ENCODE peak calls at places on chromosomes 12 and 14, in eight cellular contexts. O, F, S, L, K, Y, J and G are unnamed samples. For H3K27me3 and H3K9me3, the result is how much of the 10 kb centered on the place peaks cover.

GRCh38 chr14:55881577-55882241 is 236.5 kb upstream of the PELI2 start:
- DNase-seq in O (no peak), F (no peak), S (no peak), L (no peak), K (no peak), Y (no peak), J (no peak), G (no peak)

GRCh38 chr12:107749094-107749493 is 11.8 kb downstream of the PRDM4 start:
- DNase-seq in O (no peak), F (no peak), S (no peak), L (no peak), K (no peak), Y (no peak), J (no peak), G (no peak)

GRCh38 chr14:51789631-51790030 is 70.8 kb upstream of the GNG2 start:
- DNase-seq in O (no peak), F (no peak), S (no peak), L (no peak), K (no peak), Y (no peak), J (no peak), G (no peak)

GRCh38 chr12:26287666-26288408 is 92.5 kb downstream of the SSPN start:
- DNase-seq in O (no peak), F (peak), S (no peak), L (no peak), K (no peak), Y (peak), J (peak), G (no peak)

GRCh38 chr14:60196291-60196690 is 31.1 kb upstream of the DHRS7 start:
- DNase-seq in O (no peak), F (no peak), S (no peak), L (no peak), K (no peak), Y (no peak), J (no peak), G (no peak)

GRCh38 chr12:111792155-111792876 is 25.6 kb downstream of the ALDH2 start:
- DNase-seq in O (no peak), F (peak), S (peak), L (peak), K (peak), Y (peak), J (peak), G (no peak)

GRCh38 chr12:132178801-132179401 is 34.6 kb downstream of the NOC4L start:
- DNase-seq in O (no peak), F (no peak), S (no peak), L (no peak), K (no peak), Y (no peak), J (peak), G (peak)

GRCh38 chr12:14654842-14655241 is 41.6 kb downstream of the GUCY2C start:
- DNase-seq in O (no peak), F (no peak), S (no peak), L (no peak), K (no peak), Y (no peak), J (no peak), G (no peak)

GRCh38 chr12:70598467-70599194 is 38.6 kb downstream of the PTPRB start:
- DNase-seq in O (no peak), F (peak), S (no peak), L (no peak), K (no peak), Y (no peak), J (no peak), G (no peak)

GRCh38 chr14:32307881-32308582 is 21.1 kb upstream of the AKAP6 start:
- DNase-seq in O (no peak), F (no peak), S (no peak), L (no peak), K (no peak), Y (no peak), J (no peak), G (no peak)

GRCh38 chr12:70722584-70723343 is 85.5 kb upstream of the PTPRB start:
- DNase-seq in O (no peak), F (peak), S (no peak), L (no peak), K (no peak), Y (no peak), J (no peak), G (no peak)

DNA sequence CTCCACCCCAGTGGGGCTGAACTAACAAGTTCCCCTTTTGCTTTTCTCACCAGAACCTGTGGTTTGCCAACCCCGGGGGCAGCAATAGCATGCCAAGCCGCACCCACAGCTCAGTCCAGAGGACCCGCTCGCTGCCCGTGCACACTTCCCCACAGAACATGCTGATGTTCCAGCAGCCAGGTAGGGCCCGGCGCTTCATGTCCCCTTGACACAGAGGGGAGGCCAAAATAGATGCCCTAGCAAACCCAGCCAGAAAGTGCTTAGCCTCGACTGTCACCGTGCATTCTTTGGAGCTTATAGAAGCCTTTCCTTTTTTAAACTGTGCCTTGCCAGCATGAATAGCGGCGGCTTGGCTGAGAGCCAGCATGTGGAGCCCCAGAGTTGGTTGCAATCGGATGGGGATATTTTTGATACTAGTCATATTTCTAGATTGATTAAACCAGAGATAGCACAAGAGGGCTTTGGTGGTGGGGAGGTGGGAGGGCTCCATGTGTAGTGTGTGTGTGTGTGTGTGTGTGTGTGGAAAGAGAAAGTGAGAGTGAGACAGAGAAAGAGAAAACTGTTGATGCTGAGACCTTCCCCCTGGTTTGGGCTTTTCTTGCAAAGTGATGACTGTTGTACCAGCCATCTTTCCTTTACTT is 126.1 kb downstream of the GCH1 start:
- DNase-seq in O (no peak), F (peak), S (no peak), L (no peak), K (peak), Y (peak), J (peak), G (peak)
- H3K27ac ChIP-seq in O (no peak), F (peak), S (no peak), L (no peak), K (no peak), Y (peak), J (peak), G (no peak)

DNA sequence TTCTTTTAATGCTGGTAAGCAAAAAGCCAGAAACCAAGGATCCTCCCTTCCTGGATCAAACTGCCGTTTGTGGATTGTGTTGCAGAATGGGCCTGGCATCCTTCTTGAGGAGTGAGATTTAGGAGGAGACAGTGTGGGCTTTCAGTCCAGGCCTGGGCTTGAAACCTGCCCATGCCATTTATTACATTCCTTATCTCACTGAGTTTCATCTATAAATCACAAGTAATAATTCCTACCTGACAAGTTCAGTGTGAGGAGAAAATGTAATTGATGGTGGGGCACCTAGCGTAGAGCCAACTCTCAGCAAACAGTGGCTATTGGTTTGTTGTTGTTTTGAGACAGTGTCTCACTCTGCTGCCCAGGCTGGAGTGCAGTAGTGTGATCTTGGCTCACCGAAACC is 126.3 kb downstream of the SLC35F4 start:
- DNase-seq in O (no peak), F (no peak), S (no peak), L (no peak), K (no peak), Y (no peak), J (no peak), G (no peak)
- H3K27me3 ChIP-seq in O (under half), F (under half), S (under half), L (under half), K (under half), Y (under half), J (under half), G (under half)

GRCh38 chr14:97281741-97282140 is 484.6 kb downstream of the VRK1 start:
- DNase-seq in O (no peak), F (no peak), S (no peak), L (no peak), K (no peak), Y (no peak), J (no peak), G (no peak)
- H3K9me3 ChIP-seq in O (under half), F (under half), S (under half), L (under half), K (under half), Y (under half), J (under half), G (under half)

GRCh38 chr12:117408161-117408791 is 46.9 kb upstream of the NOS1 start:
- DNase-seq in O (no peak), F (peak), S (no peak), L (peak), K (no peak), Y (no peak), J (peak), G (no peak)

GRCh38 chr12:117417004-117417403 is 55.6 kb upstream of the NOS1 start:
- DNase-seq in O (no peak), F (no peak), S (no peak), L (no peak), K (no peak), Y (no peak), J (no peak), G (no peak)

GRCh38 chr12:117409286-117409685 is 47.9 kb upstream of the NOS1 start:
- DNase-seq in O (no peak), F (no peak), S (no peak), L (no peak), K (no peak), Y (no peak), J (no peak), G (no peak)

GRCh38 chr12:117412465-117413190 is 51.2 kb upstream of the NOS1 start:
- DNase-seq in O (no peak), F (peak), S (no peak), L (no peak), K (no peak), Y (peak), J (peak), G (no peak)
- H3K27ac ChIP-seq in O (no peak), F (no peak), S (no peak), L (no peak), K (no peak), Y (peak), J (peak), G (no peak)

DNA sequence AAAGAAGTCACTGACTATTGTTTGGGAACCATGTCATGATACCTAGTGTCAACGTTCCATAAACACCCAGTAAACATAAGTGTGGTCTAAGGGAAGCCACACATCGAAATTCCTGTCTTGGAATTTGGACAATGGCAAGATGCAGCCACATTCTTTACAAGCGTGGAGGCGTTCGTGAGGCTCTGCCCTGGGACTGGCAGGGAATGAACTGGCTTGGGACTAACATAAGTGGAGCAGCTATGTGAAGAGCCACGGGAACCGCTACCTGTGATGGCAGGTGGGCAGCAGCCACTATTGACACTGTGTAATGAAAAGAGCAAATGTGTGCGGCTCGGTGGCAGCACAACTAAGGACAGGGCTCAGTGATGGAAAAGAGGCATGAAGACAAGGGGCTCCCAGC is 10.0 kb upstream of the NRIP2 start:
- DNase-seq in O (no peak), F (no peak), S (no peak), L (no peak), K (no peak), Y (no peak), J (no peak), G (no peak)
- H3K27me3 ChIP-seq in O (under half), F (under half), S (under half), L (under half), K (under half), Y (under half), J (under half), G (under half)

GRCh38 chr12:94429191-94429590 is 30.5 kb downstream of the CEP83 start:
- DNase-seq in O (no peak), F (no peak), S (no peak), L (no peak), K (no peak), Y (no peak), J (peak), G (no peak)

GRCh38 chr12:94429633-94430032 is 30.0 kb downstream of the CEP83 start:
- DNase-seq in O (no peak), F (no peak), S (no peak), L (no peak), K (no peak), Y (no peak), J (no peak), G (no peak)

GRCh38 chr12:94427520-94428381 is 31.9 kb downstream of the CEP83 start:
- DNase-seq in O (no peak), F (peak), S (no peak), L (peak), K (peak), Y (peak), J (peak), G (no peak)

GRCh38 chr12:94421868-94422740 is 37.6 kb downstream of the CEP83 start:
- DNase-seq in O (no peak), F (no peak), S (no peak), L (no peak), K (no peak), Y (no peak), J (no peak), G (no peak)

DNA sequence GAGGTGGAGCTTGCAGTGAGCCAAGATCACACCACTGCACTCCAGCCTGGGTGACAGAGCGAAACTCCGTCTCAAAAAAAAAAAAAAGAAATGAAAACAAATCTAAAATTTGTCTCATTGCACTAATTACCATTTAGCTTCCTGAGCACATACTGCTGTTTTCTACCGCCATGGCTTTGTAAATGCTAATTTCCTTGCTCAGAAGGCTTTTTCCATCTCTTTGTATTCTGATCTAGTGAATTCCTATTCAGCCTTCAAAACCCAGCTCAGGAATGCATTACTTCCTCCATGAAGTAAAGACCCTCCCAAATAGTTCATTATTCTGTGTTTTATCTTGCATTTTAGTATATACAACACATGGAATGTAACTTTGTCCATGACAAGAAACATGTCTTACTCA is 33.6 kb downstream of the CEP83 start:
- DNase-seq in O (no peak), F (no peak), S (no peak), L (no peak), K (no peak), Y (no peak), J (no peak), G (no peak)
- H3K9me3 ChIP-seq in O (under half), F (under half), S (under half), L (under half), K (under half), Y (under half), J (under half), G (under half)